ENCODE peak calls at places on chromosomes 3 and 15, in eight cellular contexts. One of them, this sample, is unnamed.

GRCh38 chr3:128145279-128145678 is 8.0 kb upstream of the EEFSEC start:
- DNase-seq in transverse colon: peak; percentile 19
- DNase-seq in A549: no peak
- DNase-seq in gastrocnemius medialis: peak; percentile 12
- DNase-seq in suprapubic skin: no peak
- DNase-seq in psoas muscle: no peak
- DNase-seq in kidney: no peak
- DNase-seq in body of pancreas: no peak
- DNase-seq in this sample: no peak

GRCh38 chr3:194688207-194688711 is 2.6 kb downstream of the FAM43A start:
- DNase-seq in transverse colon: peak; percentile 61
- DNase-seq in A549: no peak
- DNase-seq in gastrocnemius medialis: no peak
- DNase-seq in suprapubic skin: no peak
- DNase-seq in psoas muscle: peak; percentile 66
- DNase-seq in kidney: peak; percentile 83
- DNase-seq in body of pancreas: peak; percentile 15
- DNase-seq in this sample: no peak

GRCh38 chr3:148006508-148006907 is 597.3 kb downstream of the ZIC1 start:
- DNase-seq in transverse colon: no peak
- DNase-seq in A549: no peak
- DNase-seq in gastrocnemius medialis: no peak
- DNase-seq in suprapubic skin: no peak
- DNase-seq in psoas muscle: no peak
- DNase-seq in kidney: no peak
- DNase-seq in body of pancreas: no peak
- DNase-seq in this sample: no peak

GRCh38 chr3:194508486-194509449 is 22.0 kb upstream of the ATP13A3 start:
- DNase-seq in transverse colon: no peak
- DNase-seq in A549: no peak
- DNase-seq in gastrocnemius medialis: no peak
- DNase-seq in suprapubic skin: no peak
- DNase-seq in psoas muscle: no peak
- DNase-seq in kidney: no peak
- DNase-seq in body of pancreas: no peak
- DNase-seq in this sample: no peak

GRCh38 chr3:179558742-179559364 is 3.9 kb upstream of the ACTL6A start:
- DNase-seq in transverse colon: peak; percentile 50
- DNase-seq in A549: peak; percentile 68
- DNase-seq in gastrocnemius medialis: peak; percentile 13
- DNase-seq in suprapubic skin: no peak
- DNase-seq in psoas muscle: peak; percentile 63
- DNase-seq in kidney: no peak
- DNase-seq in body of pancreas: peak; percentile 49
- DNase-seq in this sample: no peak

GRCh38 chr3:186225603-186226002 is 116.7 kb upstream of the ETV5 start:
- DNase-seq in transverse colon: no peak
- DNase-seq in A549: no peak
- DNase-seq in gastrocnemius medialis: no peak
- DNase-seq in suprapubic skin: no peak
- DNase-seq in psoas muscle: no peak
- DNase-seq in kidney: no peak
- DNase-seq in body of pancreas: no peak
- DNase-seq in this sample: no peak

GRCh38 chr3:194879991-194880939 is 194.6 kb downstream of the FAM43A start:
- DNase-seq in transverse colon: peak; percentile 7
- DNase-seq in A549: no peak
- DNase-seq in gastrocnemius medialis: no peak
- DNase-seq in suprapubic skin: peak; percentile 83
- DNase-seq in psoas muscle: no peak
- DNase-seq in kidney: peak; percentile 81
- DNase-seq in body of pancreas: no peak
- DNase-seq in this sample: no peak

GRCh38 chr3:17009831-17010230 is 125.1 kb downstream of the PLCL2 start:
- DNase-seq in transverse colon: no peak
- DNase-seq in A549: no peak
- DNase-seq in gastrocnemius medialis: no peak
- DNase-seq in suprapubic skin: no peak
- DNase-seq in psoas muscle: no peak
- DNase-seq in kidney: no peak
- DNase-seq in body of pancreas: no peak
- DNase-seq in this sample: no peak

GRCh38 chr3:150495563-150496168 is 50.6 kb downstream of the SERP1 start:
- DNase-seq in transverse colon: no peak
- DNase-seq in A549: peak; percentile 48
- DNase-seq in gastrocnemius medialis: no peak
- DNase-seq in suprapubic skin: no peak
- DNase-seq in psoas muscle: no peak
- DNase-seq in kidney: no peak
- DNase-seq in body of pancreas: no peak
- DNase-seq in this sample: no peak

GRCh38 chr15:65304393-65305143 is at the start of gene RNU5B-1:
- DNase-seq in transverse colon: peak; percentile 74
- DNase-seq in A549: peak; percentile 98
- DNase-seq in gastrocnemius medialis: peak; percentile 61
- DNase-seq in suprapubic skin: peak; percentile 84
- DNase-seq in psoas muscle: peak; percentile 80
- DNase-seq in kidney: no peak
- DNase-seq in body of pancreas: peak; percentile 64
- DNase-seq in this sample: peak; percentile 91

GRCh38 chr3:159988617-159989251 is at the start of gene IL12A:
- DNase-seq in transverse colon: peak; percentile 90
- DNase-seq in A549: peak; percentile 81
- DNase-seq in gastrocnemius medialis: peak; percentile 27
- DNase-seq in suprapubic skin: peak; percentile 87
- DNase-seq in psoas muscle: peak; percentile 85
- DNase-seq in kidney: peak; percentile 91
- DNase-seq in body of pancreas: peak; percentile 75
- DNase-seq in this sample: peak; percentile 64

GRCh38 chr3:45608296-45608695 is 13.7 kb downstream of the LIMD1 start:
- DNase-seq in transverse colon: no peak
- DNase-seq in A549: no peak
- DNase-seq in gastrocnemius medialis: no peak
- DNase-seq in suprapubic skin: no peak
- DNase-seq in psoas muscle: no peak
- DNase-seq in kidney: no peak
- DNase-seq in body of pancreas: no peak
- DNase-seq in this sample: no peak

GRCh38 chr3:123202451-123202850 is 708 bp downstream of the SEC22A start:
- DNase-seq in transverse colon: no peak
- DNase-seq in A549: peak; percentile 14
- DNase-seq in gastrocnemius medialis: no peak
- DNase-seq in suprapubic skin: no peak
- DNase-seq in psoas muscle: no peak
- DNase-seq in kidney: no peak
- DNase-seq in body of pancreas: no peak
- DNase-seq in this sample: no peak

GRCh38 chr15:93235926-93236781 is 147.1 kb upstream of the RGMA start:
- DNase-seq in transverse colon: peak; percentile 30
- DNase-seq in A549: peak; percentile 17
- DNase-seq in gastrocnemius medialis: peak; percentile 41
- DNase-seq in suprapubic skin: no peak
- DNase-seq in psoas muscle: no peak
- DNase-seq in kidney: no peak
- DNase-seq in body of pancreas: no peak
- DNase-seq in this sample: no peak

GRCh38 chr3:194806991-194807685 is 121.5 kb downstream of the FAM43A start:
- DNase-seq in transverse colon: no peak
- DNase-seq in A549: peak; percentile 17
- DNase-seq in gastrocnemius medialis: no peak
- DNase-seq in suprapubic skin: peak; percentile 62
- DNase-seq in psoas muscle: no peak
- DNase-seq in kidney: no peak
- DNase-seq in body of pancreas: no peak
- DNase-seq in this sample: no peak

GRCh38 chr3:173939319-173939718 is 541.8 kb downstream of the NLGN1 start:
- DNase-seq in transverse colon: no peak
- DNase-seq in A549: no peak
- DNase-seq in gastrocnemius medialis: no peak
- DNase-seq in suprapubic skin: no peak
- DNase-seq in psoas muscle: no peak
- DNase-seq in kidney: no peak
- DNase-seq in body of pancreas: no peak
- DNase-seq in this sample: no peak

GRCh38 chr3:71072288-71072687 is 511.2 kb downstream of the FOXP1 start:
- DNase-seq in transverse colon: no peak
- DNase-seq in A549: no peak
- DNase-seq in gastrocnemius medialis: no peak
- DNase-seq in suprapubic skin: no peak
- DNase-seq in psoas muscle: no peak
- DNase-seq in kidney: no peak
- DNase-seq in body of pancreas: no peak
- DNase-seq in this sample: no peak

GRCh38 chr3:97793415-97794019 is 28.3 kb upstream of the CRYBG3 start:
- DNase-seq in transverse colon: no peak
- DNase-seq in A549: peak; percentile 60
- DNase-seq in gastrocnemius medialis: no peak
- DNase-seq in suprapubic skin: no peak
- DNase-seq in psoas muscle: no peak
- DNase-seq in kidney: no peak
- DNase-seq in body of pancreas: no peak
- DNase-seq in this sample: no peak

GRCh38 chr15:50940506-50940905 is 32.0 kb downstream of the AP4E1 start:
- DNase-seq in transverse colon: no peak
- DNase-seq in A549: peak; percentile 28
- DNase-seq in gastrocnemius medialis: no peak
- DNase-seq in suprapubic skin: no peak
- DNase-seq in psoas muscle: no peak
- DNase-seq in kidney: no peak
- DNase-seq in body of pancreas: no peak
- DNase-seq in this sample: no peak

GRCh38 chr3:183123891-183124290 is 24.6 kb upstream of the MCCC1 start:
- DNase-seq in transverse colon: no peak
- DNase-seq in A549: no peak
- DNase-seq in gastrocnemius medialis: no peak
- DNase-seq in suprapubic skin: no peak
- DNase-seq in psoas muscle: no peak
- DNase-seq in kidney: no peak
- DNase-seq in body of pancreas: no peak
- DNase-seq in this sample: no peak

GRCh38 chr3:12287727-12288465 is 974 bp upstream of the PPARG start:
- DNase-seq in transverse colon: peak; percentile 54
- DNase-seq in A549: peak; percentile 53
- DNase-seq in gastrocnemius medialis: no peak
- DNase-seq in suprapubic skin: no peak
- DNase-seq in psoas muscle: peak; percentile 60
- DNase-seq in kidney: peak; percentile 87
- DNase-seq in body of pancreas: peak; percentile 22
- DNase-seq in this sample: no peak

GRCh38 chr15:45106002-45106790 is 7.8 kb downstream of the DUOX2 start:
- DNase-seq in transverse colon: no peak
- DNase-seq in A549: no peak
- DNase-seq in gastrocnemius medialis: no peak
- DNase-seq in suprapubic skin: no peak
- DNase-seq in psoas muscle: no peak
- DNase-seq in kidney: no peak
- DNase-seq in body of pancreas: no peak
- DNase-seq in this sample: peak; percentile 60

GRCh38 chr3:43894176-43895049 is 203.7 kb downstream of the ABHD5 start:
- DNase-seq in transverse colon: peak; percentile 37
- DNase-seq in A549: peak; percentile 77
- DNase-seq in gastrocnemius medialis: no peak
- DNase-seq in suprapubic skin: no peak
- DNase-seq in psoas muscle: peak; percentile 57
- DNase-seq in kidney: peak; percentile 83
- DNase-seq in body of pancreas: peak; percentile 25
- DNase-seq in this sample: no peak

GRCh38 chr15:101027920-101028319 is 108.8 kb downstream of the LRRK1 start:
- DNase-seq in transverse colon: peak; percentile 1
- DNase-seq in A549: no peak
- DNase-seq in gastrocnemius medialis: no peak
- DNase-seq in suprapubic skin: no peak
- DNase-seq in psoas muscle: no peak
- DNase-seq in kidney: peak; percentile 50
- DNase-seq in body of pancreas: peak; percentile 4
- DNase-seq in this sample: peak; percentile 26

GRCh38 chr15:99536422-99537033 is 29.3 kb upstream of the MEF2A start:
- DNase-seq in transverse colon: no peak
- DNase-seq in A549: no peak
- DNase-seq in gastrocnemius medialis: no peak
- DNase-seq in suprapubic skin: no peak
- DNase-seq in psoas muscle: no peak
- DNase-seq in kidney: peak; percentile 89
- DNase-seq in body of pancreas: no peak
- DNase-seq in this sample: no peak

GRCh38 chr3:32340039-32340438 is 51.6 kb upstream of the CMTM7 start:
- DNase-seq in transverse colon: no peak
- DNase-seq in A549: peak; percentile 61
- DNase-seq in gastrocnemius medialis: no peak
- DNase-seq in suprapubic skin: no peak
- DNase-seq in psoas muscle: no peak
- DNase-seq in kidney: no peak
- DNase-seq in body of pancreas: peak; percentile 13
- DNase-seq in this sample: no peak

GRCh38 chr3:194540268-194540937 is 53.6 kb upstream of the ATP13A3 start:
- DNase-seq in transverse colon: no peak
- DNase-seq in A549: no peak
- DNase-seq in gastrocnemius medialis: peak; percentile 9
- DNase-seq in suprapubic skin: peak; percentile 82
- DNase-seq in psoas muscle: no peak
- DNase-seq in kidney: no peak
- DNase-seq in body of pancreas: no peak
- DNase-seq in this sample: no peak

GRCh38 chr3:8767667-8768363 is 1.6 kb downstream of the OXTR start:
- DNase-seq in transverse colon: peak; percentile 32
- DNase-seq in A549: no peak
- DNase-seq in gastrocnemius medialis: no peak
- DNase-seq in suprapubic skin: no peak
- DNase-seq in psoas muscle: no peak
- DNase-seq in kidney: no peak
- DNase-seq in body of pancreas: peak; percentile 36
- DNase-seq in this sample: no peak
- H3K4me3 ChIP-seq in transverse colon: no peak overlapping the region
- H3K4me3 ChIP-seq in A549: no peak overlapping the region
- H3K4me3 ChIP-seq in gastrocnemius medialis: peak overlapping the region; percentile 43
- H3K4me3 ChIP-seq in suprapubic skin: peak overlapping the region; percentile 42
- H3K4me3 ChIP-seq in psoas muscle: peak overlapping the region; percentile 65
- H3K4me3 ChIP-seq in kidney: peak overlapping the region; percentile 28
- H3K4me3 ChIP-seq in body of pancreas: no peak overlapping the region
- H3K4me3 ChIP-seq in this sample: no peak overlapping the region

GRCh38 chr3:37770336-37770735 is 91.3 kb upstream of the CTDSPL start:
- DNase-seq in transverse colon: no peak
- DNase-seq in A549: no peak
- DNase-seq in gastrocnemius medialis: no peak
- DNase-seq in suprapubic skin: no peak
- DNase-seq in psoas muscle: no peak
- DNase-seq in kidney: no peak
- DNase-seq in body of pancreas: no peak
- DNase-seq in this sample: no peak
- H3K4me1 ChIP-seq in transverse colon: no peaks in the 10 kb centered on the region
- H3K4me1 ChIP-seq in A549: no peaks in the 10 kb centered on the region
- H3K4me1 ChIP-seq in gastrocnemius medialis: peaks cover 18% of the 10 kb centered on the region
- H3K4me1 ChIP-seq in suprapubic skin: peaks cover 10% of the 10 kb centered on the region
- H3K4me1 ChIP-seq in psoas muscle: peaks cover 32% of the 10 kb centered on the region
- H3K4me1 ChIP-seq in kidney: peaks cover 34% of the 10 kb centered on the region
- H3K4me1 ChIP-seq in body of pancreas: peaks cover 73% of the 10 kb centered on the region
- H3K4me1 ChIP-seq in this sample: no peaks in the 10 kb centered on the region

GRCh38 chr3:151625057-151625456 is 108.7 kb upstream of the AADACL2 start:
- DNase-seq in transverse colon: no peak
- DNase-seq in A549: no peak
- DNase-seq in gastrocnemius medialis: no peak
- DNase-seq in suprapubic skin: no peak
- DNase-seq in psoas muscle: no peak
- DNase-seq in kidney: no peak
- DNase-seq in body of pancreas: no peak
- DNase-seq in this sample: no peak
- H3K4me3 ChIP-seq in transverse colon: no peak overlapping the region
- H3K4me3 ChIP-seq in A549: no peak overlapping the region
- H3K4me3 ChIP-seq in gastrocnemius medialis: no peak overlapping the region
- H3K4me3 ChIP-seq in suprapubic skin: no peak overlapping the region
- H3K4me3 ChIP-seq in psoas muscle: no peak overlapping the region
- H3K4me3 ChIP-seq in kidney: no peak overlapping the region
- H3K4me3 ChIP-seq in body of pancreas: no peak overlapping the region
- H3K4me3 ChIP-seq in this sample: no peak overlapping the region

GRCh38 chr3:172040976-172041963 is 1.9 kb downstream of the FNDC3B start:
- DNase-seq in transverse colon: peak; percentile 49
- DNase-seq in A549: peak; percentile 24
- DNase-seq in gastrocnemius medialis: no peak
- DNase-seq in suprapubic skin: no peak
- DNase-seq in psoas muscle: no peak
- DNase-seq in kidney: peak; percentile 72
- DNase-seq in body of pancreas: no peak
- DNase-seq in this sample: no peak
- H3K4me1 ChIP-seq in transverse colon: peaks cover 41% of the 10 kb centered on the region
- H3K4me1 ChIP-seq in A549: peaks cover 63% of the 10 kb centered on the region
- H3K4me1 ChIP-seq in gastrocnemius medialis: peaks cover 43% of the 10 kb centered on the region
- H3K4me1 ChIP-seq in suprapubic skin: peaks cover 50% of the 10 kb centered on the region
- H3K4me1 ChIP-seq in psoas muscle: peaks cover 50% of the 10 kb centered on the region
- H3K4me1 ChIP-seq in kidney: peaks cover 6% of the 10 kb centered on the region
- H3K4me1 ChIP-seq in body of pancreas: peaks cover 47% of the 10 kb centered on the region
- H3K4me1 ChIP-seq in this sample: peaks cover 37% of the 10 kb centered on the region